ENCODE peak calls at places on chromosomes 11 and 22, in four cellular contexts. T, G, W and L are unnamed samples.

GRCh38 chr11:117738246-117738957 is 58.6 kb downstream of the DSCAML1 start:
- DNase-seq in T (no peak), G (no peak), W (no peak), L (no peak)

GRCh38 chr11:134647066-134647746 is 235.2 kb upstream of the B3GAT1 start:
- DNase-seq in T (no peak), G (no peak), W (no peak), L (no peak)

GRCh38 chr22:44530106-44530505 is 32.1 kb upstream of the RTL6 start:
- DNase-seq in T (no peak), G (no peak), W (no peak), L (no peak)

GRCh38 chr22:37248251-37248650 is 4.2 kb upstream of the RAC2 start:
- DNase-seq in T (no peak), G (no peak), W (no peak), L (no peak)

GRCh38 chr11:33376331-33377099 is 119.3 kb downstream of the HIPK3 start:
- DNase-seq in T (no peak), G (no peak), W (no peak), L (peak; percentile 59)

GRCh38 chr11:16973565-16973964 is 40.6 kb downstream of the PLEKHA7 start:
- DNase-seq in T (no peak), G (no peak), W (no peak), L (no peak)

GRCh38 chr11:108237058-108237481 is 14.2 kb downstream of the ATM start:
- DNase-seq in T (no peak), G (no peak), W (no peak), L (no peak)

GRCh38 chr11:45028921-45029680 is 78.4 kb upstream of the TP53I11 start:
- DNase-seq in T (no peak), G (no peak), W (no peak), L (no peak)

GRCh38 chr11:99020324-99021225 is at the start of gene CNTN5:
- DNase-seq in T (peak; percentile 15), G (peak; percentile 22), W (peak; percentile 21), L (peak; percentile 68)

GRCh38 chr11:120339394-120339890 is 3.2 kb downstream of the ARHGEF12 start:
- DNase-seq in T (no peak), G (peak; percentile 40), W (peak; percentile 90), L (no peak)

GRCh38 chr11:8757533-8757932 is 74.9 kb downstream of the RPL27A start:
- DNase-seq in T (no peak), G (no peak), W (no peak), L (no peak)

GRCh38 chr11:86234831-86235461 is 9.6 kb upstream of the EED start:
- DNase-seq in T (no peak), G (no peak), W (no peak), L (no peak)

GRCh38 chr11:58285483-58286040 is 17.5 kb upstream of the OR10W1 start:
- DNase-seq in T (no peak), G (no peak), W (no peak), L (no peak)

GRCh38 chr11:115198301-115198700 is 305.9 kb downstream of the CADM1 start:
- DNase-seq in T (no peak), G (no peak), W (no peak), L (no peak)

GRCh38 chr11:119533462-119533861 is 110.5 kb upstream of the THY1 start:
- DNase-seq in T (no peak), G (no peak), W (no peak), L (no peak)

GRCh38 chr11:35142481-35143207 is 3.7 kb downstream of the CD44 start:
- DNase-seq in T (no peak), G (peak; percentile 20), W (peak; percentile 24), L (no peak)

GRCh38 chr11:125331357-125331756 is 164.7 kb downstream of the FEZ1 start:
- DNase-seq in T (no peak), G (no peak), W (no peak), L (no peak)

GRCh38 chr11:57338152-57338551 is at the start of gene P2RX3:
- DNase-seq in T (no peak), G (no peak), W (no peak), L (no peak)

GRCh38 chr11:75468534-75469340 is 35.7 kb upstream of the KLHL35 start:
- DNase-seq in T (no peak), G (no peak), W (peak; percentile 87), L (no peak)

GRCh38 chr11:129191649-129192048 is 476 bp downstream of the ARHGAP32 start:
- DNase-seq in T (no peak), G (no peak), W (no peak), L (no peak)

GRCh38 chr11:122976396-122976733 is 5.3 kb downstream of the BSX start:
- DNase-seq in T (no peak), G (no peak), W (no peak), L (peak; percentile 16)

GRCh38 chr11:120746836-120747609 is 235.5 kb downstream of the GRIK4 start:
- DNase-seq in T (no peak), G (no peak), W (no peak), L (no peak)

GRCh38 chr11:69471329-69472052 is 10.0 kb upstream of the LINC01488 start:
- DNase-seq in T (no peak), G (no peak), W (no peak), L (no peak)

GRCh38 chr22:43487311-43488030 is 75.7 kb downstream of the MPPED1 start:
- DNase-seq in T (no peak), G (no peak), W (no peak), L (no peak)

GRCh38 chr11:126246636-126247035 is 22.1 kb downstream of the SRPRA start:
- DNase-seq in T (no peak), G (no peak), W (no peak), L (no peak)

GRCh38 chr11:8289426-8290047 is 25.9 kb upstream of the LMO1 start:
- DNase-seq in T (no peak), G (no peak), W (no peak), L (no peak)

GRCh38 chr22:46373838-46374662 is 38.5 kb downstream of the TRMU start:
- DNase-seq in T (no peak), G (no peak), W (no peak), L (no peak)

GRCh38 chr11:44301856-44302231 is 8.1 kb downstream of the ALX4 start:
- DNase-seq in T (peak; percentile 74), G (no peak), W (peak; percentile 39), L (no peak)

GRCh38 chr11:102763440-102763839 is 17.0 kb downstream of the MMP10 start:
- DNase-seq in T (no peak), G (no peak), W (no peak), L (no peak)

GRCh38 chr11:63212742-63213141 is 30.7 kb downstream of the SLC22A25 start:
- DNase-seq in T (peak; percentile 30), G (peak; percentile 10), W (peak; percentile 41), L (no peak)
- TF ChIP-seq HMGXB4 in T (no peak), G (no peak), W (no peak), L (no peak)

GRCh38 chr22:27726344-27726725 is 75.2 kb downstream of the MN1 start:
- DNase-seq in T (no peak), G (no peak), W (no peak), L (no peak)
- TF ChIP-seq HMGXB4 in T (no peak), G (no peak), W (no peak), L (no peak)

GRCh38 chr11:70885721-70886305 is 366.6 kb downstream of the SHANK2 start:
- DNase-seq in T (no peak), G (no peak), W (no peak), L (no peak)
- TF ChIP-seq HMGXB4 in T (no peak), G (no peak), W (no peak), L (no peak)

GRCh38 chr11:109374441-109374840 is 47.5 kb upstream of the C11orf87 start:
- DNase-seq in T (no peak), G (no peak), W (no peak), L (no peak)

GRCh38 chr11:109374032-109374431 is 48.0 kb upstream of the C11orf87 start:
- DNase-seq in T (no peak), G (no peak), W (no peak), L (no peak)

GRCh38 chr11:109377039-109377742 is 44.8 kb upstream of the C11orf87 start:
- DNase-seq in T (no peak), G (no peak), W (no peak), L (no peak)

GRCh38 chr11:109371444-109372176 is 50.4 kb upstream of the C11orf87 start:
- DNase-seq in T (no peak), G (no peak), W (no peak), L (no peak)
- TF ChIP-seq HMGXB4 in T (no peak), G (no peak), W (no peak), L (no peak)

GRCh38 chr22:30306629-30307016 is 17.3 kb upstream of the CASTOR1 start:
- DNase-seq in T (no peak), G (no peak), W (no peak), L (no peak)

GRCh38 chr22:30308096-30308495 is 18.6 kb downstream of the TBC1D10A start:
- DNase-seq in T (no peak), G (no peak), W (no peak), L (no peak)

GRCh38 chr22:30309981-30310672 is 16.6 kb downstream of the TBC1D10A start:
- DNase-seq in T (no peak), G (no peak), W (no peak), L (no peak)

GRCh38 chr22:30307026-30307574 is 17.8 kb upstream of the CASTOR1 start:
- DNase-seq in T (no peak), G (no peak), W (no peak), L (no peak)

GRCh38 chr22:30308518-30309230 is 18.1 kb downstream of the TBC1D10A start:
- DNase-seq in T (no peak), G (no peak), W (no peak), L (no peak)
- TF ChIP-seq HMGXB4 in T (no peak), G (no peak), W (no peak), L (no peak)

GRCh38 chr22:39471421-39472141 is 14.8 kb downstream of the MGAT3 start:
- DNase-seq in T (no peak), G (no peak), W (peak; percentile 47), L (no peak)
- TF ChIP-seq HMGXB4 in T (no peak), G (no peak), W (no peak), L (no peak)

GRCh38 chr22:47553436-47553835 is 791.0 kb downstream of the TBC1D22A start:
- DNase-seq in T (no peak), G (no peak), W (no peak), L (no peak)
- TF ChIP-seq HMGXB4 in T (no peak), G (no peak), W (no peak), L (no peak)

GRCh38 chr11:19844012-19844411 is 131.4 kb downstream of the NAV2 start:
- DNase-seq in T (no peak), G (no peak), W (no peak), L (no peak)

GRCh38 chr11:19845633-19846032 is 133.0 kb downstream of the NAV2 start:
- DNase-seq in T (no peak), G (no peak), W (no peak), L (no peak)

GRCh38 chr11:19846654-19847330 is 134.2 kb downstream of the NAV2 start:
- DNase-seq in T (no peak), G (no peak), W (no peak), L (no peak)

GRCh38 chr11:19843106-19843505 is 130.5 kb downstream of the NAV2 start:
- DNase-seq in T (no peak), G (no peak), W (no peak), L (no peak)

GRCh38 chr11:19844806-19845205 is 132.2 kb downstream of the NAV2 start:
- DNase-seq in T (no peak), G (no peak), W (no peak), L (no peak)
- TF ChIP-seq HMGXB4 in T (no peak), G (no peak), W (no peak), L (no peak)